ENCODE peak calls at places on chromosomes 5 and 9, in six cellular contexts. J is activated T-cell treated with anti-CD3 and anti-CD28 coated beads, Interleukin-2, amount 50 U/mL, for 72 hours; W is coronary artery; V is H54; T is naive thymus-derived CD4-positive, alpha-beta T cell; Z is NCI-H460. U is an unnamed sample.

GRCh38 chr9:12933957-12934356 is 159.1 kb downstream of the LURAP1L start:
- DNase-seq in J (no peak), W (no peak), V (peak; percentile 7), T (no peak), Z (peak; percentile 7), U (no peak)

GRCh38 chr5:175383350-175383749 is 60.6 kb downstream of the DRD1 start:
- DNase-seq in J (no peak), W (no peak), V (no peak), T (no peak), Z (no peak), U (no peak)

GRCh38 chr5:72525816-72526215 is 18.6 kb upstream of the ZNF366 start:
- DNase-seq in J (no peak), W (no peak), V (no peak), T (no peak), Z (no peak), U (no peak)

GRCh38 chr9:134630861-134631260 is 10.7 kb upstream of the COL5A1 start:
- DNase-seq in J (no peak), W (no peak), V (no peak), T (no peak), Z (no peak), U (peak; percentile 23)

GRCh38 chr9:70979971-70980370 is 141.4 kb downstream of the TRPM3 start:
- DNase-seq in J (no peak), W (no peak), V (no peak), T (no peak), Z (no peak), U (no peak)

GRCh38 chr5:93611900-93612898 is 29.2 kb downstream of the NR2F1 start:
- DNase-seq in J (no peak), W (no peak), V (no peak), T (no peak), Z (no peak), U (no peak)

GRCh38 chr9:121676916-121677315 is 25.5 kb downstream of the DAB2IP start:
- DNase-seq in J (no peak), W (no peak), V (no peak), T (no peak), Z (no peak), U (no peak)

GRCh38 chr9:118271936-118272335 is 567.7 kb downstream of the TLR4 start:
- DNase-seq in J (no peak), W (no peak), V (peak; percentile 4), T (no peak), Z (no peak), U (no peak)

GRCh38 chr5:177276886-177277285 is 26.6 kb downstream of the RAB24 start:
- DNase-seq in J (no peak), W (no peak), V (no peak), T (no peak), Z (no peak), U (no peak)

GRCh38 chr5:170081616-170082015 is 24.1 kb upstream of the FOXI1 start:
- DNase-seq in J (no peak), W (peak; percentile 52), V (no peak), T (no peak), Z (no peak), U (no peak)

GRCh38 chr9:2570615-2571479 is 50.7 kb upstream of the VLDLR start:
- DNase-seq in J (peak; percentile 56), W (peak; percentile 91), V (peak; percentile 26), T (no peak), Z (peak; percentile 62), U (peak; percentile 93)

U was measured in right lobe of liver.